ENCODE peak calls at places on chromosomes 11 and 22, in six cellular contexts. E is AG09319; F is KG1; H is HAP-1; V is stimulated activated CD8-positive, alpha-beta memory T cell treated with anti-CD3 and anti-CD28 coated beads, Interleukin-4, amount 100 ng/mL, for 4 hours; T is choroid plexus epithelial cell. J is an unnamed sample.

GRCh38 chr11:45511566-45511965 is 153.9 kb downstream of the CHST1 start:
- DNase-seq in V (no peak), H (no peak), T (no peak), E (no peak), F (no peak), J (no peak)

GRCh38 chr11:123129920-123130319 is 65.1 kb downstream of the CLMP start:
- DNase-seq in V (no peak), F (no peak), E (no peak), H (no peak), T (peak; percentile 67), J (no peak)

GRCh38 chr22:47626428-47627390 is 864.3 kb downstream of the TBC1D22A start:
- DNase-seq in F (no peak), V (no peak), H (no peak), E (no peak), T (no peak), J (no peak)

GRCh38 chr11:21659961-21660360 is 532.9 kb upstream of the ANO5 start:
- DNase-seq in F (no peak), E (no peak), H (no peak), V (no peak), T (no peak), J (no peak)

GRCh38 chr11:128289048-128289447 is 298.3 kb downstream of the ETS1 start:
- DNase-seq in F (no peak), H (no peak), T (no peak), V (no peak), E (no peak), J (no peak)

GRCh38 chr11:368414-369335 is 624 bp upstream of the B4GALNT4 start:
- DNase-seq in H (peak; percentile 52), F (no peak), E (no peak), V (no peak), T (peak; percentile 25), J (no peak)

GRCh38 chr11:121311373-121311772 is 18.8 kb downstream of the SC5D start:
- DNase-seq in V (no peak), H (no peak), E (no peak), T (no peak), F (no peak), J (no peak)

GRCh38 chr11:111639226-111639925 is 37.1 kb downstream of the SIK2 start:
- DNase-seq in T (no peak), F (no peak), V (no peak), E (no peak), H (no peak), J (no peak)

GRCh38 chr11:47533690-47534135 is 19.2 kb downstream of the CELF1 start:
- DNase-seq in V (no peak), E (no peak), T (peak; percentile 76), F (no peak), H (no peak), J (no peak)

GRCh38 chr11:129989437-129989836 is 13.2 kb downstream of the PRDM10 start:
- DNase-seq in F (no peak), T (no peak), E (no peak), V (no peak), H (no peak), J (no peak)

GRCh38 chr22:38032681-38033521 is 24.3 kb upstream of the PICK1 start:
- DNase-seq in V (no peak), H (no peak), F (no peak), E (peak; percentile 22), T (peak; percentile 85), J (no peak)

GRCh38 chr11:78560826-78561484 is 13.7 kb downstream of the NARS2 start:
- DNase-seq in E (no peak), T (peak; percentile 40), F (no peak), V (no peak), H (peak; percentile 60), J (no peak)

GRCh38 chr11:34516247-34517040 is 2.9 kb upstream of the ELF5 start:
- DNase-seq in E (no peak), H (no peak), T (no peak), F (no peak), V (no peak), J (no peak)

GRCh38 chr11:118980191-118980881 is 8.8 kb downstream of the FOXR1 start:
- DNase-seq in T (peak; percentile 37), H (peak; percentile 18), F (no peak), V (no peak), E (no peak), J (no peak)

GRCh38 chr22:35034963-35035362 is 31.0 kb upstream of the ISX start:
- DNase-seq in H (no peak), T (no peak), V (no peak), F (no peak), E (no peak), J (no peak)

GRCh38 chr11:3929232-3929631 is 73.8 kb downstream of the STIM1 start:
- DNase-seq in T (no peak), V (no peak), E (no peak), F (no peak), H (no peak), J (no peak)

GRCh38 chr22:43956805-43957463 is 1.7 kb downstream of the SAMM50 start:
- DNase-seq in F (no peak), E (no peak), T (no peak), V (no peak), H (no peak), J (no peak)

GRCh38 chr11:1310315-1310687 is 869 bp upstream of the TOLLIP start:
- DNase-seq in H (no peak), V (no peak), T (no peak), E (no peak), F (no peak), J (no peak)

GRCh38 chr11:93732237-93732892 is 8.9 kb downstream of the TAF1D start:
- DNase-seq in H (no peak), E (no peak), T (no peak), V (no peak), F (no peak), J (no peak)

GRCh38 chr11:65112551-65113360 is 1.1 kb downstream of the TM7SF2 start:
- DNase-seq in H (peak; percentile 80), T (peak; percentile 48), E (no peak), F (peak; percentile 68), V (peak; percentile 50), J (no peak)

GRCh38 chr11:10418259-10418949 is 36.7 kb upstream of the AMPD3 start:
- DNase-seq in H (no peak), E (no peak), F (no peak), V (no peak), T (no peak), J (no peak)

GRCh38 chr11:17386331-17387084 is 2.0 kb downstream of the KCNJ11 start:
- DNase-seq in H (peak; percentile 76), V (no peak), T (peak; percentile 73), E (no peak), F (peak; percentile 20), J (peak; percentile 36)

GRCh38 chr11:117337061-117337460 is 9.4 kb downstream of the CEP164 start:
- DNase-seq in H (no peak), T (no peak), F (no peak), E (no peak), V (no peak), J (no peak)

GRCh38 chr22:32106930-32107329 is 52.2 kb downstream of the C22orf42 start:
- DNase-seq in F (no peak), H (peak; percentile 46), V (no peak), E (no peak), T (peak; percentile 26), J (no peak)

GRCh38 chr11:64134963-64135362 is 30.9 kb downstream of the MACROD1 start:
- DNase-seq in H (no peak), F (no peak), E (no peak), T (no peak), V (no peak), J (no peak)

J was measured in CMK.